ENCODE peak calls at places on chromosomes 4 and X, in four cellular contexts. B is HEK293T, A is K562, O is GM12878. I is an unnamed sample.

GRCh38 chr4:140083320-140083719 is 70.7 kb downstream of the MAML3 start:
- DNase-seq in O (no peak), B (no peak), A (no peak), I (no peak)

GRCh38 chr4:52248836-52249235 is 197.7 kb downstream of the SPATA18 start:
- DNase-seq in A (no peak), B (no peak), O (no peak), I (no peak)

GRCh38 chrX:140165849-140166248 is 200.5 kb upstream of the CXorf66 start:
- DNase-seq in A (no peak), B (no peak), O (no peak), I (no peak)

GRCh38 chr4:16125571-16126445 is 42.0 kb upstream of the PROM1 start:
- DNase-seq in O (no peak), B (no peak), A (no peak), I (no peak)

GRCh38 chr4:3192188-3192587 is 56.8 kb upstream of the MSANTD1 start:
- DNase-seq in B (no peak), O (no peak), A (no peak), I (no peak)

GRCh38 chr4:132001542-132001941 is 1147.6 kb upstream of the PCDH10 start:
- DNase-seq in O (no peak), A (no peak), B (no peak), I (no peak)

GRCh38 chr4:2412534-2412884 is 5.9 kb downstream of the ZFYVE28 start:
- DNase-seq in B (no peak), O (no peak), A (no peak), I (no peak)

GRCh38 chr4:182142146-182143085 is 100.8 kb upstream of the TENM3 start:
- DNase-seq in A (no peak), O (no peak), B (no peak), I (no peak)

GRCh38 chr4:123621072-123621705 is 224.6 kb downstream of the SPRY1 start:
- DNase-seq in O (no peak), B (no peak), A (no peak), I (no peak)

GRCh38 chr4:110636677-110637407 is 14.0 kb upstream of the PITX2 start:
- DNase-seq in B (peak), A (no peak), O (no peak), I (no peak)

GRCh38 chrX:16487620-16488380 is 162.2 kb upstream of the S100G start:
- DNase-seq in B (no peak), A (no peak), O (no peak), I (no peak)

GRCh38 chrX:105190252-105190853 is 30.1 kb downstream of the TEX13A start:
- DNase-seq in O (no peak), B (peak), A (peak), I (no peak)

GRCh38 chr4:40462326-40462725 is 127.2 kb downstream of the CHRNA9 start:
- DNase-seq in A (no peak), B (no peak), O (peak), I (no peak)

GRCh38 chr4:27360651-27361347 is 500.2 kb downstream of the STIM2 start:
- DNase-seq in O (no peak), A (no peak), B (no peak), I (no peak)

GRCh38 chr4:140944539-140944938 is 188.4 kb upstream of the TBC1D9 start:
- DNase-seq in B (no peak), O (no peak), A (no peak), I (no peak)

GRCh38 chr4:127309360-127310095 is 323.2 kb upstream of the INTU start:
- DNase-seq in B (no peak), O (no peak), A (no peak), I (no peak)

GRCh38 chrX:150704030-150704613 is 10.9 kb downstream of the MTMR1 start:
- DNase-seq in O (no peak), B (no peak), A (no peak), I (no peak)

GRCh38 chr4:158771776-158772175 is 3.0 kb downstream of the FNIP2 start:
- DNase-seq in B (no peak), O (no peak), A (no peak), I (no peak)

GRCh38 chrX:39442332-39442731 is 641.1 kb downstream of the MID1IP1 start:
- DNase-seq in A (no peak), O (peak), B (no peak), I (no peak)

GRCh38 chr4:176002007-176002623 is 63.5 kb upstream of the WDR17 start:
- DNase-seq in O (no peak), A (no peak), B (peak), I (no peak)

GRCh38 chr4:107366900-107367299 is 330.8 kb upstream of the DKK2 start:
- DNase-seq in B (no peak), A (no peak), O (no peak), I (no peak)

GRCh38 chr4:106587558-106587957 is 219.0 kb upstream of the GIMD1 start:
- DNase-seq in A (no peak), B (peak), O (no peak), I (no peak)

GRCh38 chrX:103215768-103216085 is 819 bp downstream of the BEX4 start:
- DNase-seq in A (no peak), B (peak), O (no peak), I (no peak)

GRCh38 chr4:98381306-98381705 is 120.1 kb downstream of the RAP1GDS1 start:
- DNase-seq in O (no peak), A (no peak), B (no peak), I (no peak)

GRCh38 chr4:183200453-183200852 is 101.4 kb downstream of the WWC2 start:
- DNase-seq in O (no peak), A (no peak), B (no peak), I (no peak)

GRCh38 chrX:45859407-45859806 is 658.7 kb upstream of the DIPK2B start:
- DNase-seq in B (no peak), O (no peak), A (no peak), I (no peak)

GRCh38 chrX:38701073-38701472 is 100.2 kb upstream of the MID1IP1 start:
- DNase-seq in B (no peak), O (no peak), A (no peak), I (no peak)

GRCh38 chr4:30619679-30620078 is 100.5 kb upstream of the PCDH7 start:
- DNase-seq in A (no peak), B (no peak), O (peak), I (no peak)

GRCh38 chrX:72180539-72180938 is 1.0 kb upstream of the PIN4 start:
- DNase-seq in A (no peak), B (no peak), O (no peak), I (no peak)

GRCh38 chr4:169102011-169102410 is 92.0 kb upstream of the CBR4 start:
- DNase-seq in A (no peak), O (no peak), B (no peak), I (no peak)

GRCh38 chrX:135295238-135295943 is 13.9 kb upstream of the ETDC start:
- DNase-seq in B (no peak), O (peak), A (no peak), I (no peak)

GRCh38 chr4:71266090-71266794 is 72.6 kb upstream of the SLC4A4 start:
- DNase-seq in B (no peak), A (no peak), O (peak), I (no peak)

GRCh38 chrX:53374222-53374820 is 48.1 kb downstream of the SMC1A start:
- DNase-seq in O (no peak), A (peak), B (no peak), I (no peak)

GRCh38 chr4:185730849-185731608 is 81.0 kb downstream of the SORBS2 start:
- DNase-seq in O (no peak), B (no peak), A (no peak), I (no peak)

GRCh38 chrX:81316163-81316562 is 114.3 kb downstream of the SH3BGRL start:
- DNase-seq in O (no peak), A (no peak), B (no peak), I (no peak)

GRCh38 chr4:128660361-128660964 is 149.0 kb upstream of the JADE1 start:
- DNase-seq in A (no peak), B (no peak), O (no peak), I (no peak)

GRCh38 chrX:21748235-21748634 is 9.7 kb downstream of the SMPX start:
- DNase-seq in A (no peak), O (no peak), B (no peak), I (no peak)
- TF ChIP-seq TARDBP in A (no peak), O (no peak), B (no peak), I (no peak)

GRCh38 chrX:10617964-10618342 is 2.4 kb downstream of the MID1 start:
- DNase-seq in B (peak), O (no peak), A (no peak), I (no peak)
- TF ChIP-seq TARDBP in B (no peak), O (no peak), A (no peak), I (no peak)

GRCh38 chr4:25111648-25112196 is 48.5 kb downstream of the SEPSECS start:
- DNase-seq in B (no peak), O (no peak), A (no peak), I (no peak)

GRCh38 chr4:25113915-25114904 is 46.0 kb downstream of the SEPSECS start:
- DNase-seq in A (no peak), B (no peak), O (no peak), I (no peak)

GRCh38 chr4:25108556-25108955 is 51.7 kb downstream of the SEPSECS start:
- DNase-seq in B (no peak), O (no peak), A (no peak), I (no peak)

GRCh38 chr4:25110653-25111329 is 49.5 kb downstream of the SEPSECS start:
- DNase-seq in A (no peak), O (no peak), B (no peak), I (no peak)

DNA sequence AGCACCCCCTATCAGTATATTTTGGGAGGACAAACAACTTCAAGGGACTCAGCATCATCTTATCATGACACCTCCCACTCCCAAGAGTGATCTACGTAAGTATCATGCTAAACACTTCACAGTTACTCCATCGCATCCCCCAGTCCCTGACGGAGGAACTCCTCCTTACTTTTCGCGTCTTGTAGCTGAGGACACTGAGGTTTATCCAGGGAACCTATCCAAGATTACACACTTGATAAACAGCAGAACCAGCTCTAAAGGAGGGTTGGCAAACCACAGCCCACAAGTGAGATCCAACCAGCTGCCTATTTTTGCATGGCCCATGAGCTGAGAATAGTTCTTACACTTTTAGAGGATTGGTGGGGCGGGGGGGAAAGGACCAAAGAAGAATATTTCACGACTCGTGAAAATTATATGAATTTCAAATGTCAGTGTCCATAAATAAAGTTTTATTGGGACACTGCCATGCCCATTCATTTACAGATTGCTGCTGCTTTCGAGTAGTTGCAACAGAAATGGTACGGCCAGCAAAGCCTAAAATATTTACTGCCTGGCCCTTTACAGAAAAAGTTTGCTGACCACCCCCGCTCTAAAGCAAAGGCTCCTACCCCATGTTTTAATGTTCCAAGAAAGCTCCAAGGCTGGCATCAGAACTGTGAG is 47.8 kb downstream of the SEPSECS start:
- DNase-seq in A (peak), B (no peak), O (no peak), I (no peak)
- TF ChIP-seq TARDBP in A (no peak), B (no peak), O (no peak), I (no peak)

DNA sequence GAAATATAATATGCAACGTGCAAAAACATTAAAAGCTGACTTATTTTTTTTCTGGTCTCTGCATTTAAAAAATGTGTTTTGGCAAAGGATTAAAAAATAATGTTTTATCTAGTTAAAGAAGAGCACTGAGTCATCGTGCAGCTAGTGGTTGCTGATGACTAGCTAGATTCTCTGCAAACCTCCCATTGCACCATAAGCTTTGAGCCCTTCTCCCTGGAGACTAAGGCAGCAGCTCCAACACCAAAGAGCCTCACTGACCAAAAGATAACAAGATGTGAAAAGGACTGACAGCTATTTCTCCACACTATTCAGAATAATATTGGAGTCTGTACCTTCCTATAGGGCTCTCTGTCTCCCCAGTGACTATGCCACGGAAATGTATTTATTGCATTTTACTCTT is 424.3 kb downstream of the SLITRK2 start:
- DNase-seq in B (no peak), A (no peak), O (no peak), I (no peak)
- TF ChIP-seq TARDBP in B (no peak), A (no peak), O (no peak), I (no peak)

DNA sequence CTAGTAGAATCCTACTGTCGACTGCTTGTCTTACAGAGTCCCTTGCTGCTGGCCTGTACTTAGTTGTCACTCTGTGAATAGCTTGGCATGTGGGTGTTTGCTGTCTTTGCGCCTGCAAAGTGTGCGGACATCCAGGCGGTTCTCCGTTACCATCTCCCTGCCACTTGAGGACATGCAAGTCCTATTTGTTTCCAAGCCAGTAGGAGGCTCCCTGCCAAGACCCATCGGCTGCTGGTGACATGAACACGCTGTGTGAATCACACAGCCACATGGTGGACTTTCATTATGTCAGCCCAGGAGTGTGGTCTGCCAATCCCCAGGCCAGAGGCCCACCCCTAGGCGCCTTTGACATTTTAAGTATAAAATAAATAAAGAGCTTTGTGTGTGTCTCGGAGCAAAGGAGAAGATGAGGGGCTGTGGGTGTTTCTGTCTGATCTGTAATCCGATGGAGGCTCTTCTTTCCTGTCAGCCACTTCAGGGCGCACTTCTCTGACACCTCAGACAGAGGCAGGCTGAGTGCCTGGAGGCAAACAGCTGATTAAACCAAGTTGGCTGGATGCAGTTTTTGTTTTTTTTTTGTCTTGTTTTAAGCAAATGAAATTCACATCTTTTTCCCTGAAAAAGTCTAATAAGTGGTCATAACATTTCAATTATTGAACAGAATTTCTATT is 51.5 kb downstream of the ALPK1 start:
- DNase-seq in A (peak), O (no peak), B (peak), I (peak)
- TF ChIP-seq TARDBP in A (no peak), O (no peak), B (no peak), I (no peak)

DNA sequence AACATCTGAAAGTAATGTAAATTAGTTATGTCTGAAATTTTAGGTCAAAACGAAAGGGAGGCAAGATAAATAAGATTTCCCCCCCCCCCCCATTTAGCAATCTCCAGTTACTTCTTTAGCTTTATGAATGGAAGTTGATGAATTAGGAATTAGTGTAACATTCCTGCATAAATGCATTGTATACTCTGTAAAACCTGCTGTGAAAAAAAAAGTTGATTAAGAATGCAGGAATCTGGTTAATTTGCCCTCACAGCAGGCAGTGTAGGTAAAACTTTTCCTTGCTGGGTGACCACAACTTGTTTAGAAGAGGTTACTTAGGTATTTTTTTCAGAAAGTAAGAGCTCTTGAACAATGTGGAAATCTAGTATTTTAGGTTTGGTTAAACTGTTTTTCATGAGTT is 15.3 kb downstream of the LARP7 start:
- DNase-seq in O (no peak), B (no peak), A (no peak), I (no peak)
- TF ChIP-seq TARDBP in O (no peak), B (no peak), A (no peak), I (no peak)

DNA sequence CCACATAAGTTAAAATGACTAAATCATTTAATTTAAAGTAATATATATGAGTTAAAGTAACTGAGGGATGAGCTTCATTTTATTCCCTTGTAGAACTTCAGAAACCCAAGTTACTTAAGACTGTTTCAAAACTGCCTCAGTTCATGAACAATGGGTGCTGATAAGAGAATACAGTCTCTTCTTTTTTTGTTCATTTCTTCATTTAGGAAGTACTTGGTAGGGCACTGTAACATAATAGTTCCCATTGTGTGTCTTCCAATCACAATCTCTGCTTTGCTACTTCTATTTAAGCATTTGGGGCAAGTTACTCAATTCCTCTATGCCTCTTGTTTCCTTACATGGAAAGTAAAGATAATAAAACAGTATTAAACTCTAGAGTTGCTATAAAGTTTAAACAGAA is 50.4 kb downstream of the HHIP start:
- DNase-seq in B (no peak), O (no peak), A (no peak), I (no peak)
- TF ChIP-seq TARDBP in B (no peak), O (no peak), A (no peak), I (no peak)